ENCODE peak calls at places on chromosomes 12 and 14, in nine cellular contexts. V is aorta, C is cardiac muscle cell, L is fibroblast of lung, K is prostate gland, J is body of pancreas, B is mesendoderm, H is neural progenitor cell, A is stomach. N is an unnamed sample.
A peak's percentile ranks its signal among the peaks of the same experiment; 100 is the strongest.

GRCh38 chr14:100306506-100307214 is 416 bp upstream of the SLC25A29 start:
- DNase-seq in B (peak; percentile 94), A (peak; percentile 90), H (peak; percentile 98), J (peak; percentile 88), V (peak; percentile 92), C (peak; percentile 96), K (peak; percentile 92), L (peak; percentile 77), N (peak; percentile 93)

GRCh38 chr14:95318399-95318834 is 1.3 kb downstream of the CLMN start:
- DNase-seq in B (no peak), K (no peak), A (no peak), H (no peak), L (no peak), C (no peak), J (no peak), V (no peak), N (no peak)

GRCh38 chr14:74524813-74525135 is 31.2 kb downstream of the ISCA2 start:
- DNase-seq in J (no peak), V (no peak), A (no peak), B (no peak), K (no peak), H (no peak), L (no peak), C (no peak), N (no peak)

GRCh38 chr14:103879570-103880333 is 32.4 kb upstream of the PPP1R13B start:
- DNase-seq in B (peak; percentile 57), H (no peak), L (no peak), C (no peak), J (peak; percentile 97), V (no peak), A (peak; percentile 91), K (peak; percentile 81), N (peak; percentile 60)

GRCh38 chr12:42372154-42372791 is 46.3 kb downstream of the PPHLN1 start:
- DNase-seq in L (peak; percentile 47), B (peak; percentile 83), C (peak; percentile 65), V (no peak), K (no peak), J (no peak), H (peak; percentile 73), A (no peak), N (no peak)

GRCh38 chr14:85439696-85440328 is 90.1 kb upstream of the FLRT2 start:
- DNase-seq in J (no peak), B (peak; percentile 82), A (no peak), L (no peak), C (peak; percentile 52), V (no peak), K (no peak), H (no peak), N (no peak)

GRCh38 chr14:100446572-100446971 is 123.4 kb downstream of the SLC25A47 start:
- DNase-seq in J (peak; percentile 61), A (no peak), C (peak; percentile 35), L (no peak), H (peak; percentile 53), V (no peak), K (no peak), B (peak; percentile 91), N (no peak)

GRCh38 chr12:123928274-123928865 is 44.3 kb downstream of the CCDC92 start:
- DNase-seq in L (no peak), J (no peak), H (no peak), K (no peak), B (no peak), A (no peak), V (no peak), C (no peak), N (no peak)

GRCh38 chr12:76792828-76793227 is 28.9 kb downstream of the ZDHHC17 start:
- DNase-seq in J (no peak), K (no peak), A (no peak), C (no peak), B (no peak), V (no peak), H (no peak), L (no peak), N (no peak)

GRCh38 chr12:76424941-76425340 is 76.7 kb upstream of the BBS10 start:
- DNase-seq in J (no peak), A (no peak), C (no peak), L (no peak), B (no peak), H (no peak), K (no peak), V (no peak), N (no peak)

GRCh38 chr14:33493329-33493728 is 457.5 kb downstream of the EGLN3 start:
- DNase-seq in B (no peak), H (no peak), J (no peak), A (no peak), L (no peak), C (no peak), V (no peak), K (no peak), N (no peak)

GRCh38 chr12:6295187-6295811 is 15.2 kb upstream of the PLEKHG6 start:
- DNase-seq in J (peak; percentile 63), V (no peak), L (peak; percentile 74), B (peak; percentile 97), A (peak; percentile 48), K (no peak), H (no peak), C (no peak), N (peak; percentile 20)

GRCh38 chr12:132702640-132703039 is 8.0 kb upstream of the PGAM5 start:
- DNase-seq in H (no peak), J (no peak), B (no peak), V (no peak), C (no peak), K (no peak), A (no peak), L (no peak), N (no peak)

GRCh38 chr12:47650469-47650868 is 55.4 kb downstream of the RPAP3 start:
- DNase-seq in B (no peak), C (no peak), V (no peak), L (peak; percentile 26), H (no peak), A (no peak), K (no peak), J (no peak), N (no peak)

GRCh38 chr12:38160318-38161122 is 156.1 kb upstream of the ALG10B start:
- DNase-seq in H (no peak), J (no peak), L (no peak), A (no peak), C (no peak), V (no peak), K (no peak), B (no peak), N (no peak)

GRCh38 chr12:38163442-38163801 is 153.2 kb upstream of the ALG10B start:
- DNase-seq in J (no peak), H (no peak), B (no peak), C (no peak), K (no peak), A (no peak), V (no peak), L (no peak), N (no peak)

GRCh38 chr12:38161123-38162000 is 155.2 kb upstream of the ALG10B start:
- DNase-seq in J (no peak), B (peak; percentile 4), K (no peak), C (no peak), L (no peak), H (no peak), V (no peak), A (no peak), N (no peak)

GRCh38 chr12:38162013-38162412 is 154.6 kb upstream of the ALG10B start:
- DNase-seq in J (no peak), H (no peak), L (no peak), A (no peak), K (no peak), V (no peak), B (no peak), C (no peak), N (no peak)

GRCh38 chr12:38162708-38163441 is 153.7 kb upstream of the ALG10B start:
- DNase-seq in C (no peak), V (no peak), J (no peak), K (no peak), H (no peak), B (no peak), A (no peak), L (no peak), N (no peak)
- H3K4me1 ChIP-seq in C (no peaks in the 10 kb centered on the region), V (no peaks in the 10 kb centered on the region), J (no peaks in the 10 kb centered on the region), K (no peaks in the 10 kb centered on the region), H (no peaks in the 10 kb centered on the region), B (no peaks in the 10 kb centered on the region), A (no peaks in the 10 kb centered on the region), L (no peaks in the 10 kb centered on the region), N (no peaks in the 10 kb centered on the region)

GRCh38 chr14:105528859-105529505 is 2.6 kb downstream of the TMEM121 start:
- DNase-seq in L (no peak), K (no peak), A (no peak), V (no peak), H (no peak), C (no peak), J (no peak), B (no peak), N (no peak)
- H3K27ac ChIP-seq in L (no peak overlapping the region), K (no peak overlapping the region), A (peak overlapping the region; percentile 38), V (no peak overlapping the region), H (no peak overlapping the region), C (no peak overlapping the region), J (no peak overlapping the region), B (no peak overlapping the region), N (no peak overlapping the region)

GRCh38 chr12:96220902-96221301 is 26.7 kb downstream of the ELK3 start:
- DNase-seq in H (no peak), C (peak; percentile 35), L (peak; percentile 62), K (no peak), V (no peak), B (no peak), J (no peak), A (no peak), N (no peak)

GRCh38 chr12:96223411-96224218 is 29.4 kb downstream of the ELK3 start:
- DNase-seq in J (no peak), A (no peak), H (no peak), B (no peak), L (no peak), V (no peak), C (no peak), K (no peak), N (no peak)

GRCh38 chr12:96218989-96219678 is 25.0 kb downstream of the ELK3 start:
- DNase-seq in V (no peak), L (no peak), A (no peak), K (no peak), J (no peak), H (no peak), B (no peak), C (no peak), N (no peak)

GRCh38 chr12:96219700-96220206 is 25.6 kb downstream of the ELK3 start:
- DNase-seq in J (no peak), A (no peak), K (no peak), V (peak; percentile 59), B (peak; percentile 88), H (peak; percentile 14), L (peak; percentile 93), C (no peak), N (no peak)

GRCh38 chr12:96221391-96221790 is 27.2 kb downstream of the ELK3 start:
- DNase-seq in A (no peak), C (no peak), V (no peak), L (no peak), B (no peak), H (no peak), J (no peak), K (no peak), N (no peak)
- H3K4me1 ChIP-seq in A (peaks cover 25% of the 10 kb centered on the region), C (peaks cover 27% of the 10 kb centered on the region), V (no peaks in the 10 kb centered on the region), L (peaks cover 6% of the 10 kb centered on the region), B (no peaks in the 10 kb centered on the region), H (peaks cover 1% of the 10 kb centered on the region), J (peaks cover 19% of the 10 kb centered on the region), K (no peaks in the 10 kb centered on the region), N (peaks cover 5% of the 10 kb centered on the region)

DNA sequence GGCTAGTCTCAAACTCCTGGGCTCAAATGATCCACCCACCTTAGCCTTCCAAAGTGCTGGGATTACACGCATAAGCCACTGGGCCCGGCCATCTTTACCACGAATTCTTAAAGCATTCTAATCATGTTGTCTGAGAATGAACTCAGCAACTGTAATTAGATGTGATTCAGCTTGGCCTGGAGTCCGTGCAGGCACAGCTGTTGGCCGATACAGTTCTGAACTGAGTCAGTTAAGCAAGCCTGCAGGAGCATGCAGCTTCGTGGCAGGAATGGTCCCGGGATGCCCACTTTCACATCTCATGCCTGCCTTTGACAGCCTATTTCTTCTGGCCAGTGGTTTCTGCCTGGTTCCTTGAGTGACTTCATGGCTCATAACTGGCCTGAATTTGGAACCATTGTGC is 194.1 kb downstream of the ANO6 start:
- DNase-seq in V (peak; percentile 64), J (no peak), A (no peak), K (no peak), L (peak; percentile 44), H (no peak), B (no peak), C (no peak), N (no peak)
- H3K27ac ChIP-seq in V (peak overlapping the region; percentile 38), J (no peak overlapping the region), A (no peak overlapping the region), K (no peak overlapping the region), L (peak overlapping the region; percentile 65), H (no peak overlapping the region), B (no peak overlapping the region), C (no peak overlapping the region), N (no peak overlapping the region)

N was measured in ovary.